ENCODE peak calls at places on chromosomes 1 and 21, in nine cellular contexts. K is H1; H is Peyer's patch; U is AG04450; S is tibial artery; P is CD4-positive, alpha-beta T cell; C is H9; G is fibroblast of lung; X is heart right ventricle. Y is an unnamed sample.

GRCh38 chr21:45167796-45168222 is 93.4 kb downstream of the ADARB1 start:
- DNase-seq in K (no peak), S (no peak), C (no peak), G (peak; percentile 83), U (no peak), H (no peak), P (no peak), X (no peak), Y (no peak)

GRCh38 chr1:248686815-248687214 is 15.8 kb downstream of the OR14I1 start:
- DNase-seq in S (no peak), U (no peak), G (no peak), P (no peak), X (no peak), H (no peak), K (no peak), C (no peak), Y (no peak)

GRCh38 chr21:14545906-14546480 is at the start of gene SAMSN1:
- DNase-seq in H (peak; percentile 76), S (no peak), C (no peak), X (no peak), U (no peak), P (peak; percentile 57), K (no peak), G (no peak), Y (no peak)

GRCh38 chr1:111990026-111990877 is 784 bp upstream of the KCND3 start:
- DNase-seq in K (peak; percentile 62), C (peak; percentile 38), H (no peak), P (no peak), S (peak; percentile 34), G (no peak), X (no peak), U (no peak), Y (peak; percentile 63)

GRCh38 chr1:244583358-244583757 is 69.6 kb upstream of the DESI2 start:
- DNase-seq in K (no peak), G (no peak), U (no peak), P (no peak), S (no peak), H (no peak), C (no peak), X (no peak), Y (no peak)

GRCh38 chr21:42315296-42315891 is at the start of gene TFF3:
- DNase-seq in X (no peak), H (no peak), U (no peak), S (no peak), G (no peak), C (no peak), K (peak; percentile 43), P (no peak), Y (no peak)

GRCh38 chr1:234111458-234112142 is 207.1 kb downstream of the SLC35F3 start:
- DNase-seq in K (peak; percentile 57), H (no peak), G (peak; percentile 2), U (no peak), P (no peak), X (no peak), C (peak; percentile 91), S (no peak), Y (peak; percentile 48)

GRCh38 chr1:175471039-175471800 is 272.2 kb downstream of the TNR start:
- DNase-seq in X (no peak), U (no peak), P (no peak), G (peak; percentile 43), C (no peak), S (no peak), K (no peak), H (no peak), Y (no peak)

GRCh38 chr1:40049745-40050144 is 9.2 kb downstream of the CAP1 start:
- DNase-seq in G (no peak), P (no peak), K (no peak), S (no peak), C (no peak), U (no peak), H (no peak), X (no peak), Y (no peak)

GRCh38 chr1:207917086-207917485 is 6.2 kb upstream of the CD34 start:
- DNase-seq in H (no peak), K (no peak), C (no peak), P (no peak), U (no peak), G (no peak), S (no peak), X (no peak), Y (no peak)

GRCh38 chr1:22861764-22862440 is 110.8 kb downstream of the LACTBL1 start:
- DNase-seq in X (no peak), C (no peak), U (peak; percentile 45), K (peak; percentile 78), G (peak; percentile 67), P (no peak), S (peak; percentile 32), H (no peak), Y (no peak)

GRCh38 chr1:1426961-1427934 is 6.2 kb upstream of the ANKRD65 start:
- DNase-seq in G (no peak), S (no peak), P (no peak), K (no peak), U (no peak), H (no peak), X (peak; percentile 53), C (peak; percentile 87), Y (peak; percentile 55)

GRCh38 chr1:198651685-198652400 is 13.0 kb downstream of the PTPRC start:
- DNase-seq in P (no peak), G (no peak), C (no peak), H (peak; percentile 38), S (no peak), K (no peak), U (no peak), X (no peak), Y (no peak)

GRCh38 chr21:33313183-33313582 is 11.6 kb upstream of the IFNAR1 start:
- DNase-seq in H (no peak), K (no peak), X (no peak), G (no peak), C (no peak), S (no peak), U (no peak), P (no peak), Y (no peak)

GRCh38 chr1:90671251-90671650 is 45.9 kb downstream of the BARHL2 start:
- DNase-seq in G (no peak), C (no peak), H (no peak), P (no peak), S (no peak), X (no peak), K (no peak), U (no peak), Y (no peak)

DNA sequence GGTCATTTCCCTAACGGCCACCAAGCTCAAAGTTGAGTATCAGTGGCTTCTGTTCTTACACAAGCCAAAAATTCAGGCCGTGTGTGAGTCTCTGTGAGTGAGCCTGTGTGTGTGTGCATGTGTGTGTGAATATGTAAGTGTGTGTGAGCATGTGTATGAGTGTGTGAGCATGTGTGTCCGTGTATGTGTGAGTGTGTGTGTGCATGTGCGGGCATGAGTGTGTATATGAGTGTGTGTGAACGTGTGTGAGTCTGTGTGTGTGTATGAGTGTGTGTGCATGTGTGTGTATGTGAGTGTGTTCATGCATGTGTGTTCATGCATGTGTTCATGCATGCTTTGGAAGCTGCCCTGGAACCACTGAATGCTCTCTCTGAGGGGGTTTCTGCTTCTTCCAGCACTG is 105.7 kb downstream of the AJAP1 start:
- DNase-seq in C (no peak), X (no peak), H (no peak), S (no peak), U (no peak), G (no peak), P (no peak), K (no peak), Y (no peak)
- H3K9me3 ChIP-seq in C (no peaks in the 10 kb centered on the region), X (no peaks in the 10 kb centered on the region), H (no peaks in the 10 kb centered on the region), S (no peaks in the 10 kb centered on the region), U (peaks cover 85% of the 10 kb centered on the region), G (no peaks in the 10 kb centered on the region), P (no peaks in the 10 kb centered on the region), K (no peaks in the 10 kb centered on the region), Y (no peaks in the 10 kb centered on the region)

DNA sequence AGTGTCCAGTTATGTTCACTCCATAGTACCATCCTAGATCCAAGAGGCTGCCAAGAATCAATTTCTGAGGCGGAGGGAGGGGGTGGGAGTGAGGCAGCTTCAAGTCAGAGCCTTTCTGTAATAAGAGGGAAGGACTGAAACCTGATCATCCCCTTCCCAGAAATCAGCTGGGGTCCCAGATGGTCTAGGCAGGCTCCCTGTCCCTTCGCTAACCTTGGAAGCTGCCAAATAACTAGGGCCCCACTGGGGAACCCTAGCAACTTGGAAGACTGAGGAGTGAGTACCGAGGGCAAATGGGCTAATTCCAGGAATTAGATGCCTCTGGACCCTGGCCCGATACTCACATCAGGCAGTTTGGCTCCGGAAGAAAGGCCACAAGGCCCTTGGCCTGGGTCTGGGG is 113.3 kb downstream of the NAV1 start:
- DNase-seq in C (no peak), X (no peak), K (no peak), P (no peak), S (no peak), U (no peak), H (no peak), G (no peak), Y (no peak)
- H3K9me3 ChIP-seq in C (no peaks in the 10 kb centered on the region), X (no peaks in the 10 kb centered on the region), K (no peaks in the 10 kb centered on the region), P (no peaks in the 10 kb centered on the region), S (no peaks in the 10 kb centered on the region), U (no peaks in the 10 kb centered on the region), H (no peaks in the 10 kb centered on the region), G (no peaks in the 10 kb centered on the region), Y (no peaks in the 10 kb centered on the region)

DNA sequence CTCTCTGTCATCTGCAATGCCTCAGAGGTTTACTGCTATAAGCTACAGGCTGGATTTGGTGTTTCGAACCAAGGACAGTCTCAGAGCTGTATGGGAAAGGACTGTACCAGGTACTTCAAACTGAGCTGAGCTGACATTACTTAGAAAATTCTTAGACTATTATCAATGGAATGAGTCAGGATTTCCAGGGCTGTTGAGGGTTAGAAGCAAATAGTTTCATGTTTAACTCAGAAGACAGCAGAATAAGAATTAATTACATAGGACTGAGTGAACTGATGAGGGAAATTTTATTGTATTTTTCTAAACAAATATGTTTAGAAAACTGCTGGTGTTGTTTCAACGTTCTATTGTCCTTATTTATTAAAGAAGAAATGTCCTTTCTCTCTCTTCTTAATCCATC is 74.3 kb upstream of the CAPZB start:
- DNase-seq in K (no peak), H (no peak), G (peak; percentile 64), X (no peak), C (no peak), S (no peak), P (no peak), U (peak; percentile 39), Y (no peak)
- H3K9me3 ChIP-seq in K (no peaks in the 10 kb centered on the region), H (no peaks in the 10 kb centered on the region), G (no peaks in the 10 kb centered on the region), X (no peaks in the 10 kb centered on the region), C (no peaks in the 10 kb centered on the region), S (no peaks in the 10 kb centered on the region), P (no peaks in the 10 kb centered on the region), U (no peaks in the 10 kb centered on the region), Y (no peaks in the 10 kb centered on the region)

GRCh38 chr21:30243691-30244090 is 27.8 kb upstream of the CLDN8 start:
- DNase-seq in G (no peak), U (no peak), P (no peak), K (no peak), H (no peak), X (no peak), C (no peak), S (no peak), Y (no peak)

GRCh38 chr21:30238168-30238567 is 22.3 kb upstream of the CLDN8 start:
- DNase-seq in G (no peak), U (no peak), X (no peak), S (no peak), H (no peak), C (no peak), P (no peak), K (no peak), Y (no peak)

GRCh38 chr21:30240661-30241060 is 24.8 kb upstream of the CLDN8 start:
- DNase-seq in X (no peak), C (no peak), K (no peak), U (no peak), H (no peak), G (no peak), P (no peak), S (no peak), Y (no peak)
- H3K9me3 ChIP-seq in X (no peaks in the 10 kb centered on the region), C (no peaks in the 10 kb centered on the region), K (no peaks in the 10 kb centered on the region), U (peaks cover 23% of the 10 kb centered on the region), H (no peaks in the 10 kb centered on the region), G (no peaks in the 10 kb centered on the region), P (no peaks in the 10 kb centered on the region), S (no peaks in the 10 kb centered on the region), Y (no peaks in the 10 kb centered on the region)

GRCh38 chr1:72891976-72892375 is 609.6 kb upstream of the NEGR1 start:
- DNase-seq in H (no peak), G (peak; percentile 18), X (no peak), S (no peak), C (no peak), U (no peak), K (no peak), P (no peak), Y (no peak)
- H3K9me3 ChIP-seq in H (no peaks in the 10 kb centered on the region), G (no peaks in the 10 kb centered on the region), X (no peaks in the 10 kb centered on the region), S (no peaks in the 10 kb centered on the region), C (no peaks in the 10 kb centered on the region), U (no peaks in the 10 kb centered on the region), K (no peaks in the 10 kb centered on the region), P (no peaks in the 10 kb centered on the region), Y (no peaks in the 10 kb centered on the region)